ENCODE peak calls at places on chromosomes 5 and 9, in five cellular contexts. One of them, this sample, is unnamed.

GRCh38 chr9:98854206-98854756 is 46.8 kb downstream of the GALNT12 start:
- DNase-seq in skeletal muscle cell: no peak
- DNase-seq in stimulated activated naive CD4-positive, alpha-beta T cell: no peak
- DNase-seq in cardiac fibroblast: peak
- DNase-seq in effector memory CD8-positive, alpha-beta T cell: no peak
- DNase-seq in this sample: no peak

GRCh38 chr5:137954131-137954879 is 65.0 kb downstream of the PKD2L2 start:
- DNase-seq in skeletal muscle cell: peak
- DNase-seq in stimulated activated naive CD4-positive, alpha-beta T cell: no peak
- DNase-seq in cardiac fibroblast: peak
- DNase-seq in effector memory CD8-positive, alpha-beta T cell: no peak
- DNase-seq in this sample: no peak

GRCh38 chr5:61333351-61334223 is 1.5 kb downstream of the ZSWIM6 start:
- DNase-seq in skeletal muscle cell: no peak
- DNase-seq in stimulated activated naive CD4-positive, alpha-beta T cell: peak
- DNase-seq in cardiac fibroblast: peak
- DNase-seq in effector memory CD8-positive, alpha-beta T cell: peak
- DNase-seq in this sample: peak

GRCh38 chr5:168552146-168552545 is 23.0 kb downstream of the FBLL1 start:
- DNase-seq in skeletal muscle cell: peak
- DNase-seq in stimulated activated naive CD4-positive, alpha-beta T cell: no peak
- DNase-seq in cardiac fibroblast: peak
- DNase-seq in effector memory CD8-positive, alpha-beta T cell: no peak
- DNase-seq in this sample: no peak

GRCh38 chr5:180522350-180522749 is 28.2 kb downstream of the CNOT6 start:
- DNase-seq in skeletal muscle cell: no peak
- DNase-seq in stimulated activated naive CD4-positive, alpha-beta T cell: no peak
- DNase-seq in cardiac fibroblast: no peak
- DNase-seq in effector memory CD8-positive, alpha-beta T cell: no peak
- DNase-seq in this sample: no peak

GRCh38 chr9:113957778-113958430 is 81.8 kb downstream of the ZNF618 start:
- DNase-seq in skeletal muscle cell: peak
- DNase-seq in stimulated activated naive CD4-positive, alpha-beta T cell: no peak
- DNase-seq in cardiac fibroblast: peak
- DNase-seq in effector memory CD8-positive, alpha-beta T cell: no peak
- DNase-seq in this sample: no peak

GRCh38 chr5:60387041-60387440 is 312.9 kb downstream of the DEPDC1B start:
- DNase-seq in skeletal muscle cell: no peak
- DNase-seq in stimulated activated naive CD4-positive, alpha-beta T cell: no peak
- DNase-seq in cardiac fibroblast: no peak
- DNase-seq in effector memory CD8-positive, alpha-beta T cell: no peak
- DNase-seq in this sample: no peak

GRCh38 chr5:138353550-138353893 is 1.0 kb downstream of the KDM3B start:
- DNase-seq in skeletal muscle cell: no peak
- DNase-seq in stimulated activated naive CD4-positive, alpha-beta T cell: no peak
- DNase-seq in cardiac fibroblast: no peak
- DNase-seq in effector memory CD8-positive, alpha-beta T cell: no peak
- DNase-seq in this sample: no peak

GRCh38 chr5:10457682-10458574 is 16.2 kb downstream of the ROPN1L start:
- DNase-seq in skeletal muscle cell: no peak
- DNase-seq in stimulated activated naive CD4-positive, alpha-beta T cell: no peak
- DNase-seq in cardiac fibroblast: peak
- DNase-seq in effector memory CD8-positive, alpha-beta T cell: no peak
- DNase-seq in this sample: no peak

GRCh38 chr9:38359689-38360385 is 32.7 kb upstream of the ALDH1B1 start:
- DNase-seq in skeletal muscle cell: peak
- DNase-seq in stimulated activated naive CD4-positive, alpha-beta T cell: no peak
- DNase-seq in cardiac fibroblast: peak
- DNase-seq in effector memory CD8-positive, alpha-beta T cell: no peak
- DNase-seq in this sample: no peak

GRCh38 chr9:11701706-11702105 is 991.5 kb upstream of the TYRP1 start:
- DNase-seq in skeletal muscle cell: no peak
- DNase-seq in stimulated activated naive CD4-positive, alpha-beta T cell: no peak
- DNase-seq in cardiac fibroblast: no peak
- DNase-seq in effector memory CD8-positive, alpha-beta T cell: no peak
- DNase-seq in this sample: no peak

GRCh38 chr5:8905021-8905420 is 640.9 kb downstream of the SEMA5A start:
- DNase-seq in skeletal muscle cell: peak
- DNase-seq in stimulated activated naive CD4-positive, alpha-beta T cell: no peak
- DNase-seq in cardiac fibroblast: peak
- DNase-seq in effector memory CD8-positive, alpha-beta T cell: no peak
- DNase-seq in this sample: no peak

GRCh38 chr5:143338658-143339366 is 64.7 kb downstream of the NR3C1 start:
- DNase-seq in skeletal muscle cell: peak
- DNase-seq in stimulated activated naive CD4-positive, alpha-beta T cell: no peak
- DNase-seq in cardiac fibroblast: peak
- DNase-seq in effector memory CD8-positive, alpha-beta T cell: no peak
- DNase-seq in this sample: no peak

GRCh38 chr9:77848428-77848827 is 183.2 kb downstream of the GNAQ start:
- DNase-seq in skeletal muscle cell: no peak
- DNase-seq in stimulated activated naive CD4-positive, alpha-beta T cell: no peak
- DNase-seq in cardiac fibroblast: no peak
- DNase-seq in effector memory CD8-positive, alpha-beta T cell: no peak
- DNase-seq in this sample: no peak

GRCh38 chr5:96614110-96614691 is 48.0 kb upstream of the CAST start:
- DNase-seq in skeletal muscle cell: peak
- DNase-seq in stimulated activated naive CD4-positive, alpha-beta T cell: peak
- DNase-seq in cardiac fibroblast: peak
- DNase-seq in effector memory CD8-positive, alpha-beta T cell: peak
- DNase-seq in this sample: peak

GRCh38 chr9:78253285-78253684 is 17.4 kb downstream of the CEP78 start:
- DNase-seq in skeletal muscle cell: no peak
- DNase-seq in stimulated activated naive CD4-positive, alpha-beta T cell: no peak
- DNase-seq in cardiac fibroblast: no peak
- DNase-seq in effector memory CD8-positive, alpha-beta T cell: no peak
- DNase-seq in this sample: no peak

GRCh38 chr9:133201424-133202144 is 7.5 kb downstream of the OBP2B start:
- DNase-seq in skeletal muscle cell: no peak
- DNase-seq in stimulated activated naive CD4-positive, alpha-beta T cell: no peak
- DNase-seq in cardiac fibroblast: no peak
- DNase-seq in effector memory CD8-positive, alpha-beta T cell: no peak
- DNase-seq in this sample: no peak

GRCh38 chr5:109312695-109313094 is 97.1 kb downstream of the PJA2 start:
- DNase-seq in skeletal muscle cell: no peak
- DNase-seq in stimulated activated naive CD4-positive, alpha-beta T cell: no peak
- DNase-seq in cardiac fibroblast: no peak
- DNase-seq in effector memory CD8-positive, alpha-beta T cell: no peak
- DNase-seq in this sample: no peak

GRCh38 chr5:109994135-109994534 is 304.4 kb downstream of the MAN2A1 start:
- DNase-seq in skeletal muscle cell: no peak
- DNase-seq in stimulated activated naive CD4-positive, alpha-beta T cell: no peak
- DNase-seq in cardiac fibroblast: no peak
- DNase-seq in effector memory CD8-positive, alpha-beta T cell: no peak
- DNase-seq in this sample: no peak

GRCh38 chr5:36870399-36871040 is 6.0 kb upstream of the NIPBL start:
- DNase-seq in skeletal muscle cell: no peak
- DNase-seq in stimulated activated naive CD4-positive, alpha-beta T cell: peak
- DNase-seq in cardiac fibroblast: peak
- DNase-seq in effector memory CD8-positive, alpha-beta T cell: no peak
- DNase-seq in this sample: no peak

GRCh38 chr5:9630251-9630650 is at the start of gene TAS2R1:
- DNase-seq in skeletal muscle cell: no peak
- DNase-seq in stimulated activated naive CD4-positive, alpha-beta T cell: no peak
- DNase-seq in cardiac fibroblast: no peak
- DNase-seq in effector memory CD8-positive, alpha-beta T cell: no peak
- DNase-seq in this sample: no peak

GRCh38 chr5:345404-346195 is 24.1 kb downstream of the AHRR start:
- DNase-seq in skeletal muscle cell: no peak
- DNase-seq in stimulated activated naive CD4-positive, alpha-beta T cell: no peak
- DNase-seq in cardiac fibroblast: no peak
- DNase-seq in effector memory CD8-positive, alpha-beta T cell: no peak
- DNase-seq in this sample: no peak

GRCh38 chr5:109848130-109848529 is 158.4 kb downstream of the MAN2A1 start:
- DNase-seq in skeletal muscle cell: no peak
- DNase-seq in stimulated activated naive CD4-positive, alpha-beta T cell: no peak
- DNase-seq in cardiac fibroblast: no peak
- DNase-seq in effector memory CD8-positive, alpha-beta T cell: no peak
- DNase-seq in this sample: no peak

GRCh38 chr5:177470759-177471536 is 2.5 kb downstream of the DBN1 start:
- DNase-seq in skeletal muscle cell: no peak
- DNase-seq in stimulated activated naive CD4-positive, alpha-beta T cell: no peak
- DNase-seq in cardiac fibroblast: no peak
- DNase-seq in effector memory CD8-positive, alpha-beta T cell: no peak
- DNase-seq in this sample: no peak

GRCh38 chr5:76473676-76474075 is 70.6 kb downstream of the IQGAP2 start:
- DNase-seq in skeletal muscle cell: no peak
- DNase-seq in stimulated activated naive CD4-positive, alpha-beta T cell: peak
- DNase-seq in cardiac fibroblast: no peak
- DNase-seq in effector memory CD8-positive, alpha-beta T cell: peak
- DNase-seq in this sample: peak

GRCh38 chr5:126503602-126504104 is 80.4 kb downstream of the GRAMD2B start:
- DNase-seq in skeletal muscle cell: no peak
- DNase-seq in stimulated activated naive CD4-positive, alpha-beta T cell: peak
- DNase-seq in cardiac fibroblast: peak
- DNase-seq in effector memory CD8-positive, alpha-beta T cell: no peak
- DNase-seq in this sample: no peak

GRCh38 chr9:78383130-78383529 is 86.2 kb downstream of the PSAT1 start:
- DNase-seq in skeletal muscle cell: no peak
- DNase-seq in stimulated activated naive CD4-positive, alpha-beta T cell: no peak
- DNase-seq in cardiac fibroblast: peak
- DNase-seq in effector memory CD8-positive, alpha-beta T cell: no peak
- DNase-seq in this sample: no peak

GRCh38 chr5:107469485-107469884 is 201.3 kb downstream of the EFNA5 start:
- DNase-seq in skeletal muscle cell: peak
- DNase-seq in stimulated activated naive CD4-positive, alpha-beta T cell: no peak
- DNase-seq in cardiac fibroblast: peak
- DNase-seq in effector memory CD8-positive, alpha-beta T cell: peak
- DNase-seq in this sample: no peak

GRCh38 chr5:102755691-102756371 is 726 bp downstream of the PAM start:
- DNase-seq in skeletal muscle cell: peak
- DNase-seq in stimulated activated naive CD4-positive, alpha-beta T cell: peak
- DNase-seq in cardiac fibroblast: peak
- DNase-seq in effector memory CD8-positive, alpha-beta T cell: peak
- DNase-seq in this sample: peak

GRCh38 chr5:100855295-100855694 is 47.8 kb downstream of the ST8SIA4 start:
- DNase-seq in skeletal muscle cell: no peak
- DNase-seq in stimulated activated naive CD4-positive, alpha-beta T cell: no peak
- DNase-seq in cardiac fibroblast: no peak
- DNase-seq in effector memory CD8-positive, alpha-beta T cell: no peak
- DNase-seq in this sample: no peak

GRCh38 chr9:93326056-93326455 is 125.4 kb upstream of the FAM120A start:
- DNase-seq in skeletal muscle cell: no peak
- DNase-seq in stimulated activated naive CD4-positive, alpha-beta T cell: no peak
- DNase-seq in cardiac fibroblast: no peak
- DNase-seq in effector memory CD8-positive, alpha-beta T cell: no peak
- DNase-seq in this sample: no peak

GRCh38 chr9:96458226-96458625 is 8.3 kb downstream of the HABP4 start:
- DNase-seq in skeletal muscle cell: no peak
- DNase-seq in stimulated activated naive CD4-positive, alpha-beta T cell: no peak
- DNase-seq in cardiac fibroblast: no peak
- DNase-seq in effector memory CD8-positive, alpha-beta T cell: no peak
- DNase-seq in this sample: no peak

GRCh38 chr5:110969502-110969901 is 102.0 kb upstream of the TSLP start:
- DNase-seq in skeletal muscle cell: no peak
- DNase-seq in stimulated activated naive CD4-positive, alpha-beta T cell: no peak
- DNase-seq in cardiac fibroblast: no peak
- DNase-seq in effector memory CD8-positive, alpha-beta T cell: no peak
- DNase-seq in this sample: no peak

GRCh38 chr9:95058795-95059386 is 258.6 kb downstream of the FANCC start:
- DNase-seq in skeletal muscle cell: no peak
- DNase-seq in stimulated activated naive CD4-positive, alpha-beta T cell: no peak
- DNase-seq in cardiac fibroblast: no peak
- DNase-seq in effector memory CD8-positive, alpha-beta T cell: no peak
- DNase-seq in this sample: no peak

GRCh38 chr9:79574716-79575242 is 3.0 kb downstream of the TLE4 start:
- DNase-seq in skeletal muscle cell: no peak
- DNase-seq in stimulated activated naive CD4-positive, alpha-beta T cell: no peak
- DNase-seq in cardiac fibroblast: peak
- DNase-seq in effector memory CD8-positive, alpha-beta T cell: no peak
- DNase-seq in this sample: no peak

GRCh38 chr5:150255659-150256415 is 33.7 kb downstream of the CAMK2A start:
- DNase-seq in skeletal muscle cell: no peak
- DNase-seq in stimulated activated naive CD4-positive, alpha-beta T cell: no peak
- DNase-seq in cardiac fibroblast: peak
- DNase-seq in effector memory CD8-positive, alpha-beta T cell: no peak
- DNase-seq in this sample: no peak

GRCh38 chr9:112559629-112560413 is 73.2 kb downstream of the KIAA1958 start:
- DNase-seq in skeletal muscle cell: no peak
- DNase-seq in stimulated activated naive CD4-positive, alpha-beta T cell: no peak
- DNase-seq in cardiac fibroblast: no peak
- DNase-seq in effector memory CD8-positive, alpha-beta T cell: no peak
- DNase-seq in this sample: no peak

This sample was measured in activated T-helper 9 cell treated with anti-CD3 and anti-CD28 coated beads, Interleukin-2, amount 50 U/mL, for 16 hours.